ENCODE peak calls at places on chromosome 20, in five cellular contexts. G is prostate gland, K is fibroblast of lung, P is cardiac muscle cell, Z is pancreas. X is an unnamed sample.

GRCh38 chr20:64216036-64216435 is 39.5 kb upstream of the PCMTD2 start:
- DNase-seq in K (no peak), P (no peak), Z (no peak), G (peak; percentile 82), X (no peak)

GRCh38 chr20:43187476-43188233 is 2.1 kb downstream of the PTPRT start:
- DNase-seq in G (peak; percentile 51), Z (peak; percentile 48), P (peak; percentile 80), K (peak; percentile 27), X (peak; percentile 15)

GRCh38 chr20:3751664-3752385 is 15.7 kb downstream of the ADISSP start:
- DNase-seq in Z (peak; percentile 68), K (peak; percentile 31), G (no peak), P (peak; percentile 58), X (peak; percentile 51)

GRCh38 chr20:47237715-47238114 is 118.8 kb downstream of the ZMYND8 start:
- DNase-seq in P (no peak), Z (no peak), K (no peak), G (no peak), X (no peak)

GRCh38 chr20:219290-220115 is 7.6 kb upstream of the DEFB129 start:
- DNase-seq in G (no peak), K (peak; percentile 0), Z (no peak), P (peak; percentile 6), X (no peak)

GRCh38 chr20:47459344-47460073 is 42.2 kb upstream of the NCOA3 start:
- DNase-seq in Z (no peak), K (no peak), G (no peak), P (no peak), X (no peak)

GRCh38 chr20:59583428-59584277 is 20.7 kb upstream of the PHACTR3 start:
- DNase-seq in G (no peak), Z (no peak), K (no peak), P (no peak), X (no peak)

GRCh38 chr20:9407805-9408421 is 106.5 kb upstream of the LAMP5 start:
- DNase-seq in K (peak; percentile 66), P (peak; percentile 72), Z (peak; percentile 41), G (peak; percentile 53), X (no peak)

GRCh38 chr20:56249244-56249955 is 868 bp downstream of the MC3R start:
- DNase-seq in G (peak; percentile 12), Z (no peak), P (no peak), K (no peak), X (no peak)

GRCh38 chr20:34579936-34580587 is 21.5 kb downstream of the MAP1LC3A start:
- DNase-seq in Z (no peak), K (peak; percentile 52), G (no peak), P (no peak), X (no peak)

GRCh38 chr20:13703265-13703664 is 64.5 kb upstream of the TASP1 start:
- DNase-seq in Z (no peak), P (no peak), G (no peak), K (no peak), X (no peak)

GRCh38 chr20:845226-845868 is 11.8 kb downstream of the FAM110A start:
- DNase-seq in Z (no peak), P (no peak), G (no peak), K (no peak), X (no peak)

GRCh38 chr20:10924628-10925266 is 250.9 kb upstream of the JAG1 start:
- DNase-seq in K (peak; percentile 87), Z (no peak), P (peak; percentile 57), G (no peak), X (no peak)

GRCh38 chr20:33947709-33948295 is 45.9 kb upstream of the RALY start:
- DNase-seq in Z (no peak), G (no peak), K (peak; percentile 6), P (peak; percentile 41), X (no peak)

GRCh38 chr20:57605045-57605444 is 15.2 kb downstream of the ZBP1 start:
- DNase-seq in K (no peak), P (no peak), Z (no peak), G (no peak), X (no peak)

GRCh38 chr20:40835321-40835720 is 146.3 kb upstream of the MAFB start:
- DNase-seq in G (no peak), Z (no peak), K (no peak), P (no peak), X (no peak)
- H3K9me3 ChIP-seq in G (no peaks in the 10 kb centered on the region), Z (no peaks in the 10 kb centered on the region), K (no peaks in the 10 kb centered on the region), P (no peaks in the 10 kb centered on the region), X (no peaks in the 10 kb centered on the region)

GRCh38 chr20:37275125-37275524 is 13.5 kb upstream of the GHRH start:
- DNase-seq in Z (no peak), P (no peak), G (no peak), K (no peak), X (no peak)
- H3K27ac ChIP-seq in Z (peak overlapping the region; percentile 16), P (peak overlapping the region; percentile 42), G (no peak overlapping the region), K (no peak overlapping the region), X (no peak overlapping the region)

GRCh38 chr20:50765674-50766073 is 29.2 kb upstream of the BCAS4 start:
- DNase-seq in P (no peak), G (no peak), K (no peak), Z (no peak), X (no peak)
- H3K4me1 ChIP-seq in P (peaks cover 13% of the 10 kb centered on the region), G (no peaks in the 10 kb centered on the region), K (peaks cover 5% of the 10 kb centered on the region), Z (peaks cover 6% of the 10 kb centered on the region), X (no peaks in the 10 kb centered on the region)

GRCh38 chr20:61989741-61990140 is 75.9 kb downstream of the TAF4 start:
- DNase-seq in G (no peak), K (no peak), Z (no peak), P (no peak), X (no peak)

GRCh38 chr20:61985096-61985495 is 80.6 kb downstream of the TAF4 start:
- DNase-seq in Z (no peak), P (no peak), G (no peak), K (no peak), X (no peak)

GRCh38 chr20:61983965-61984364 is 81.7 kb downstream of the TAF4 start:
- DNase-seq in G (no peak), P (no peak), K (no peak), Z (no peak), X (no peak)

GRCh38 chr20:61988665-61989064 is 77.0 kb downstream of the TAF4 start:
- DNase-seq in G (no peak), K (no peak), Z (no peak), P (no peak), X (no peak)

DNA sequence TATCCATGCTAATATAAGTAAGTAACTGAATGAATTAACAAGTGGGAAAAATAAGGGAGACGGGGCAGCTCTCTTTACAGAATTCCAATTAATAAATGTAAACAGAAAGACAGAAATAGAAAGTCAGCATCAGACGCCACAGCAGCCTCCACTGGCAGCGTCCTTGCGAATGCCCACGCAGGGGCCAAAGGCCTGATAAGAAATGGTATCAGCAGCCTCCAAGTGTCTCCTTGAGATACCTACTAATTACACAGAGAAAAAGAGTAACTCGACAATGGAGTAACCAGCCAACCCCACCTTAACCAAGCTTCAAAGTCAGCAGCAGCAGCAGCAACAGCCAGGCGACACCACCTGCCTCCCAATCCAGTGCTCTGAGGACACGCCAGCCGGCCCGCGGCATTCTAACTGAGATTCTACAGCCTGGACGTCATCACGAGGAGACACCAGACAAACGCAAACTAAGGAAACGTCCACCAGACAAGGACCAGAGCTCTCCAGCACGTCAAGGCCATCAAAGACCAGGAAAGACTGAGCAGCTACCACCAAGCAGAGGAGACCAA is 78.8 kb downstream of the TAF4 start:
- DNase-seq in P (peak; percentile 21), Z (no peak), K (no peak), G (no peak), X (no peak)
- H3K9me3 ChIP-seq in P (no peaks in the 10 kb centered on the region), Z (no peaks in the 10 kb centered on the region), K (no peaks in the 10 kb centered on the region), G (no peaks in the 10 kb centered on the region), X (no peaks in the 10 kb centered on the region)

DNA sequence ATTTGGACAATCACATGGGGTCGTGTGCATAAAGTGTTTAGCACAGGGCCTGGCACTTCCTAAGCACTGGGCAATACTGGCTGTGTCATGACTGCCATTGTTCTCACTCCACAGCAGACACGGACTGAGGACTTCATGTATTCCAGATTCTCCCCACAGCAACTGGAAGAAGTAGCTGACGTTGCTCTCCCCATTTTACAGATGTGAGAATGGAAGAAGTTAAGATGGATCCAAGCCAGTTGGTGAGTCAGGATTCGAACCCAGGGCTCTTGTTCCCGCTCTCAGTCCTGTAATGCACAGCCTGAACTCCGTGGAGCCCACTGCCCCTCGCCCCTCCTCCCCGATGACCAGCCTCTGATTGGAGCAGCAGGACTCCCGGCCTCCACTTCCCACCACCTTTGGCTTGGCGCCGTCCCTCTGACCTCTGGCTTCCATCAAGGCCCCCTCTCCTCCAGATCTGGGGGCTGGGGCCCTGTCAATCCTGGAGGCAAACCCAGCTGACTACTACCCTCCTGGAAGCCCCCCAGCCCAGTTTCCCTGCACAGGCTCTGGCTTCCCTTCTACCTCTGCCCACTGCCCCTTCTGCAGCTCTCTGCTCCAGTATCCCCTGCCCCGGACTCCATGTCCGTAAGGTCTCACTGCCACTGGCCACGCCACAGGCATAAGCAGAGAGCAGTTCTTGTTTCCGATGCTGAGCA is 12.7 kb downstream of the NOL4L start:
- DNase-seq in P (no peak), G (no peak), Z (no peak), K (no peak), X (no peak)
- H3K27ac ChIP-seq in P (no peak overlapping the region), G (no peak overlapping the region), Z (no peak overlapping the region), K (no peak overlapping the region), X (peak overlapping the region; percentile 9)